ENCODE peak calls at places on chromosomes 16 and 17, in six cellular contexts. One of them, this sample, is unnamed.

GRCh38 chr16:12395266-12395665 is 408.4 kb downstream of the CPPED1 start:
- DNase-seq in AG09309: no peak
- DNase-seq in thoracic aorta: no peak
- DNase-seq in tibial nerve: no peak
- DNase-seq in AG04449: no peak
- DNase-seq in transverse colon: no peak
- DNase-seq in this sample: no peak

GRCh38 chr16:1471569-1472194 is 3.1 kb downstream of the CLCN7 start:
- DNase-seq in thoracic aorta: no peak
- DNase-seq in transverse colon: no peak
- DNase-seq in tibial nerve: no peak
- DNase-seq in AG09309: no peak
- DNase-seq in AG04449: no peak
- DNase-seq in this sample: no peak

GRCh38 chr16:89919535-89920406 is 1.1 kb downstream of the MC1R start:
- DNase-seq in thoracic aorta: no peak
- DNase-seq in tibial nerve: no peak
- DNase-seq in transverse colon: no peak
- DNase-seq in AG04449: no peak
- DNase-seq in AG09309: no peak
- DNase-seq in this sample: no peak

GRCh38 chr16:77849640-77850258 is 61.4 kb downstream of the VAT1L start:
- DNase-seq in AG04449: no peak
- DNase-seq in AG09309: no peak
- DNase-seq in transverse colon: no peak
- DNase-seq in tibial nerve: no peak
- DNase-seq in thoracic aorta: no peak
- DNase-seq in this sample: no peak

GRCh38 chr16:51509336-51509735 is 358.3 kb upstream of the SALL1 start:
- DNase-seq in AG04449: no peak
- DNase-seq in AG09309: no peak
- DNase-seq in thoracic aorta: no peak
- DNase-seq in tibial nerve: no peak
- DNase-seq in transverse colon: no peak
- DNase-seq in this sample: no peak

GRCh38 chr16:26019885-26020284 is 328.1 kb downstream of the HS3ST4 start:
- DNase-seq in tibial nerve: no peak
- DNase-seq in thoracic aorta: no peak
- DNase-seq in transverse colon: no peak
- DNase-seq in AG04449: no peak
- DNase-seq in AG09309: no peak
- DNase-seq in this sample: no peak

GRCh38 chr16:20084624-20085226 is 11.0 kb upstream of the GPR139 start:
- DNase-seq in AG04449: no peak
- DNase-seq in thoracic aorta: no peak
- DNase-seq in tibial nerve: no peak
- DNase-seq in transverse colon: no peak
- DNase-seq in AG09309: no peak
- DNase-seq in this sample: no peak

GRCh38 chr16:22641030-22641671 is 130.5 kb downstream of the NPIPB5 start:
- DNase-seq in thoracic aorta: no peak
- DNase-seq in AG04449: no peak
- DNase-seq in transverse colon: no peak
- DNase-seq in AG09309: no peak
- DNase-seq in tibial nerve: no peak
- DNase-seq in this sample: no peak

GRCh38 chr17:63150994-63151464 is 185.0 kb downstream of the TANC2 start:
- DNase-seq in thoracic aorta: no peak
- DNase-seq in AG09309: no peak
- DNase-seq in AG04449: no peak
- DNase-seq in transverse colon: no peak
- DNase-seq in tibial nerve: no peak
- DNase-seq in this sample: no peak

GRCh38 chr16:56551796-56552738 is 12.8 kb upstream of the MT4 start:
- DNase-seq in tibial nerve: no peak
- DNase-seq in AG04449: no peak
- DNase-seq in thoracic aorta: no peak
- DNase-seq in AG09309: no peak
- DNase-seq in transverse colon: peak
- DNase-seq in this sample: no peak

GRCh38 chr17:42387663-42388380 is 420 bp downstream of the STAT3 start:
- DNase-seq in thoracic aorta: no peak
- DNase-seq in AG04449: no peak
- DNase-seq in AG09309: no peak
- DNase-seq in tibial nerve: no peak
- DNase-seq in transverse colon: peak
- DNase-seq in this sample: no peak

GRCh38 chr17:31517524-31517923 is 126.0 kb downstream of the RAB11FIP4 start:
- DNase-seq in transverse colon: no peak
- DNase-seq in tibial nerve: no peak
- DNase-seq in AG04449: no peak
- DNase-seq in AG09309: no peak
- DNase-seq in thoracic aorta: no peak
- DNase-seq in this sample: no peak

GRCh38 chr16:83515395-83515794 is 292.4 kb upstream of the HSBP1 start:
- DNase-seq in transverse colon: no peak
- DNase-seq in tibial nerve: no peak
- DNase-seq in AG04449: no peak
- DNase-seq in AG09309: no peak
- DNase-seq in thoracic aorta: no peak
- DNase-seq in this sample: no peak

GRCh38 chr17:48757524-48757961 is 29.0 kb upstream of the HOXB13 start:
- DNase-seq in transverse colon: no peak
- DNase-seq in AG04449: no peak
- DNase-seq in thoracic aorta: no peak
- DNase-seq in AG09309: no peak
- DNase-seq in tibial nerve: no peak
- DNase-seq in this sample: peak

GRCh38 chr16:23206986-23207385 is 24.4 kb downstream of the SCNN1G start:
- DNase-seq in tibial nerve: no peak
- DNase-seq in thoracic aorta: no peak
- DNase-seq in AG09309: no peak
- DNase-seq in AG04449: no peak
- DNase-seq in transverse colon: no peak
- DNase-seq in this sample: no peak

GRCh38 chr16:24681793-24682192 is 47.7 kb upstream of the TNRC6A start:
- DNase-seq in thoracic aorta: no peak
- DNase-seq in AG09309: no peak
- DNase-seq in AG04449: no peak
- DNase-seq in tibial nerve: no peak
- DNase-seq in transverse colon: no peak
- DNase-seq in this sample: no peak

GRCh38 chr16:73268311-73268997 is 220.5 kb upstream of the ZFHX3 start:
- DNase-seq in AG04449: no peak
- DNase-seq in thoracic aorta: no peak
- DNase-seq in tibial nerve: no peak
- DNase-seq in transverse colon: no peak
- DNase-seq in AG09309: no peak
- DNase-seq in this sample: no peak

GRCh38 chr17:29569245-29569950 is 897 bp downstream of the TP53I13 start:
- DNase-seq in thoracic aorta: no peak
- DNase-seq in AG04449: no peak
- DNase-seq in transverse colon: no peak
- DNase-seq in AG09309: no peak
- DNase-seq in tibial nerve: peak
- DNase-seq in this sample: no peak

GRCh38 chr17:50638851-50639767 is 4.4 kb downstream of the ABCC3 start:
- DNase-seq in AG09309: peak
- DNase-seq in tibial nerve: peak
- DNase-seq in thoracic aorta: peak
- DNase-seq in transverse colon: peak
- DNase-seq in AG04449: peak
- DNase-seq in this sample: peak

GRCh38 chr17:40069751-40070643 is 7.2 kb downstream of the THRA start:
- DNase-seq in AG09309: no peak
- DNase-seq in AG04449: no peak
- DNase-seq in thoracic aorta: no peak
- DNase-seq in transverse colon: peak
- DNase-seq in tibial nerve: no peak
- DNase-seq in this sample: no peak

GRCh38 chr16:4377573-4378146 is 6.0 kb downstream of the VASN start:
- DNase-seq in tibial nerve: no peak
- DNase-seq in AG04449: no peak
- DNase-seq in AG09309: no peak
- DNase-seq in transverse colon: no peak
- DNase-seq in thoracic aorta: no peak
- DNase-seq in this sample: no peak

GRCh38 chr16:19135896-19136438 is 22.2 kb downstream of the ITPRIPL2 start:
- DNase-seq in tibial nerve: no peak
- DNase-seq in transverse colon: peak
- DNase-seq in thoracic aorta: no peak
- DNase-seq in AG09309: no peak
- DNase-seq in AG04449: no peak
- DNase-seq in this sample: no peak

GRCh38 chr17:550776-551175 is 163.9 kb downstream of the VPS53 start:
- DNase-seq in thoracic aorta: no peak
- DNase-seq in tibial nerve: no peak
- DNase-seq in AG09309: no peak
- DNase-seq in AG04449: no peak
- DNase-seq in transverse colon: no peak
- DNase-seq in this sample: peak

GRCh38 chr16:12669908-12670307 is 133.8 kb downstream of the CPPED1 start:
- DNase-seq in AG09309: no peak
- DNase-seq in AG04449: no peak
- DNase-seq in transverse colon: no peak
- DNase-seq in tibial nerve: no peak
- DNase-seq in thoracic aorta: no peak
- DNase-seq in this sample: no peak

GRCh38 chr17:81046770-81047359 is 11.9 kb downstream of the BAIAP2 start:
- DNase-seq in thoracic aorta: no peak
- DNase-seq in tibial nerve: no peak
- DNase-seq in AG04449: no peak
- DNase-seq in transverse colon: no peak
- DNase-seq in AG09309: no peak
- DNase-seq in this sample: no peak

GRCh38 chr17:81050645-81051625 is 16.0 kb downstream of the BAIAP2 start:
- DNase-seq in AG04449: no peak
- DNase-seq in transverse colon: no peak
- DNase-seq in AG09309: no peak
- DNase-seq in tibial nerve: no peak
- DNase-seq in thoracic aorta: no peak
- DNase-seq in this sample: no peak

GRCh38 chr17:81048827-81049371 is 13.9 kb downstream of the BAIAP2 start:
- DNase-seq in AG09309: no peak
- DNase-seq in tibial nerve: no peak
- DNase-seq in thoracic aorta: no peak
- DNase-seq in transverse colon: no peak
- DNase-seq in AG04449: no peak
- DNase-seq in this sample: no peak

GRCh38 chr17:81049973-81050551 is 15.1 kb downstream of the BAIAP2 start:
- DNase-seq in transverse colon: peak
- DNase-seq in AG04449: no peak
- DNase-seq in tibial nerve: no peak
- DNase-seq in AG09309: no peak
- DNase-seq in thoracic aorta: no peak
- DNase-seq in this sample: no peak

DNA sequence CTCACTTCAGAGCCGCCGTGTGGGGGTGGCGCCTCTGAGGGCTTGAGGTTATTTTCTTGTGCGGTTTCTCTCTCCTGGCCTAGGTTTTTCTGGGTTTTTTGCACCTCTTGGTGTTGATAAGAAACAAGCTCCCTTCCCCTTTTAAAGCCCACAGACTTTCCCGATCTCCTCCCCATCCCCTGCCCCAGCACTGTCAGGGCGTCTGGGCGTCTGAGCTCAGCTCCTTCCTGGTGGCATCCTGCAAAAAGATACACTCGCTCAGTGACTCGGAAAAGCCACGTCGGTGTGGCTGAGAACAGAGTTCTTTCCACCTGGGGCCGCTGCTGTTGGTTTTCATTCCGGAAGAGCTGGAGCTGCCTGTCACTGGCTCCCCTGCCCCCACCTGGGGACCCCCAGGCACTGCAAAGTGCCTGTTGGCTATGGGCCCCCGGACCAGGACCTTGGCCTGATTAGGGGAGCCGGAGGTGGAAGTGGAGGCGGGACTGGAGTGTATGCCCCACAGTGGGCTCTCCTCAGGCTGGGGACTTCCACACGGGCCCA is 14.5 kb downstream of the BAIAP2 start:
- DNase-seq in tibial nerve: no peak
- DNase-seq in thoracic aorta: no peak
- DNase-seq in transverse colon: no peak
- DNase-seq in AG04449: no peak
- DNase-seq in AG09309: no peak
- DNase-seq in this sample: no peak
- H3K4me3 ChIP-seq in tibial nerve: no peak
- H3K4me3 ChIP-seq in thoracic aorta: peak
- H3K4me3 ChIP-seq in transverse colon: no peak
- H3K4me3 ChIP-seq in AG04449: no peak
- H3K4me3 ChIP-seq in AG09309: no peak
- H3K4me3 ChIP-seq in this sample: peak

GRCh38 chr17:32609085-32609484 is 122.3 kb downstream of the CDK5R1 start:
- DNase-seq in AG04449: no peak
- DNase-seq in thoracic aorta: no peak
- DNase-seq in transverse colon: peak
- DNase-seq in AG09309: no peak
- DNase-seq in tibial nerve: no peak
- DNase-seq in this sample: no peak
- TF ChIP-seq CTCF in AG04449: peak
- TF ChIP-seq CTCF in thoracic aorta: no peak
- TF ChIP-seq CTCF in transverse colon: no peak
- TF ChIP-seq CTCF in AG09309: peak
- TF ChIP-seq CTCF in tibial nerve: no peak
- TF ChIP-seq CTCF in this sample: peak

GRCh38 chr17:74924250-74924948 is at the start of gene OTOP2:
- DNase-seq in tibial nerve: no peak
- DNase-seq in thoracic aorta: no peak
- DNase-seq in transverse colon: peak
- DNase-seq in AG09309: no peak
- DNase-seq in AG04449: no peak
- DNase-seq in this sample: no peak
- H3K4me3 ChIP-seq in tibial nerve: peak
- H3K4me3 ChIP-seq in thoracic aorta: peak
- H3K4me3 ChIP-seq in transverse colon: peak
- H3K4me3 ChIP-seq in AG09309: no peak
- H3K4me3 ChIP-seq in AG04449: no peak
- H3K4me3 ChIP-seq in this sample: peak

GRCh38 chr17:76261421-76262215 is 3.5 kb upstream of the UBALD2 start:
- DNase-seq in transverse colon: no peak
- DNase-seq in tibial nerve: no peak
- DNase-seq in thoracic aorta: no peak
- DNase-seq in AG04449: no peak
- DNase-seq in AG09309: no peak
- DNase-seq in this sample: no peak
- TF ChIP-seq CTCF in transverse colon: no peak
- TF ChIP-seq CTCF in tibial nerve: no peak
- TF ChIP-seq CTCF in thoracic aorta: no peak
- TF ChIP-seq CTCF in AG04449: no peak
- TF ChIP-seq CTCF in AG09309: no peak
- TF ChIP-seq CTCF in this sample: no peak

DNA sequence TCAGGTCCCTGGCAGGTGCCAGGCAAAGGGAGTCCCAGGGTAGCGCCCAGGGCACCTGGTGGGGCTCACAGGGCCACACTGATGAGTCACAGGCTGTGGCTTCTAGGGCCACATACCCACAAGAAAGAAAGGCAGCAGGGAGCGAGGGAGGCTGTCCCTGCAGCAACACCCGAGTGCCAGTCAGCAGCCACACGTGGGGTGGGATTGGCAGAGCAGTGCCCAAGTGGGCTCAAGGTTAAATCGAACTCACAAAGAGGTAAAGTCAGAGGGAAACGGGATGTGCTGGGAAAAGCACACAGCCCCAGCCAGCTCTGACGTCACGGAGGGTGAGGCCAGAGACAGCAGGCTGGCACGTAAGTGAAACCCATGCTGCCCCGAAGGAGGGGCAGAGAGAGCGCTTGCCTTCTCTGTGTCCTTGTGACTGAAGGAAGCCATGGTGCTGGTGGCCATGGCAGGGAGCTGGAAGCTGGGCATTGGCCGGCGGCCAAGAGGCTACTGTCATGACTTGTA is 33.8 kb downstream of the FA2H start:
- DNase-seq in tibial nerve: peak
- DNase-seq in transverse colon: peak
- DNase-seq in AG09309: no peak
- DNase-seq in thoracic aorta: no peak
- DNase-seq in AG04449: no peak
- DNase-seq in this sample: no peak
- H3K4me3 ChIP-seq in tibial nerve: no peak
- H3K4me3 ChIP-seq in transverse colon: no peak
- H3K4me3 ChIP-seq in AG09309: no peak
- H3K4me3 ChIP-seq in thoracic aorta: no peak
- H3K4me3 ChIP-seq in AG04449: no peak
- H3K4me3 ChIP-seq in this sample: no peak

This sample was measured in epithelial cell of proximal tubule.